ENCODE peak calls at places on chromosomes 4 and X, in seven cellular contexts. Y, O, Z, B, M, Q and J are unnamed samples.

GRCh38 chr4:133856736-133857355 is 344.7 kb downstream of the PABPC4L start:
- DNase-seq in Y (no peak), O (no peak), Z (peak), B (no peak), M (no peak), Q (no peak), J (no peak)

GRCh38 chr4:3712936-3713335 is 53.2 kb upstream of the ADRA2C start:
- DNase-seq in Y (no peak), O (no peak), Z (no peak), B (no peak), M (no peak), Q (no peak), J (no peak)

GRCh38 chr4:45317276-45317675 is 590.9 kb upstream of the GNPDA2 start:
- DNase-seq in Y (no peak), O (no peak), Z (no peak), B (peak), M (no peak), Q (no peak), J (no peak)

GRCh38 chrX:120452131-120452530 is 17.0 kb downstream of the LAMP2 start:
- DNase-seq in Y (peak), O (peak), Z (peak), B (peak), M (peak), Q (no peak), J (peak)

GRCh38 chr4:120071192-120071795 is 4.6 kb upstream of the MAD2L1 start:
- DNase-seq in Y (no peak), O (peak), Z (peak), B (peak), M (no peak), Q (peak), J (peak)

GRCh38 chr4:120688791-120689190 is 233.7 kb downstream of the PRDM5 start:
- DNase-seq in Y (no peak), O (no peak), Z (no peak), B (no peak), M (no peak), Q (no peak), J (no peak)

GRCh38 chr4:97493815-97494518 is 649.3 kb downstream of the STPG2 start:
- DNase-seq in Y (no peak), O (peak), Z (no peak), B (no peak), M (no peak), Q (no peak), J (no peak)

GRCh38 chr4:74886490-74886889 is 46.4 kb upstream of the PARM1 start:
- DNase-seq in Y (no peak), O (peak), Z (peak), B (peak), M (no peak), Q (peak), J (no peak)

GRCh38 chrX:69024931-69025330 is 140.3 kb downstream of the PJA1 start:
- DNase-seq in Y (peak), O (peak), Z (peak), B (peak), M (no peak), Q (peak), J (no peak)

GRCh38 chrX:45404206-45404605 is 203.5 kb upstream of the DIPK2B start:
- DNase-seq in Y (no peak), O (no peak), Z (no peak), B (no peak), M (no peak), Q (no peak), J (no peak)

GRCh38 chrX:110966839-110967238 is 129.2 kb upstream of the PAK3 start:
- DNase-seq in Y (no peak), O (no peak), Z (no peak), B (peak), M (no peak), Q (peak), J (no peak)

GRCh38 chr4:153759407-153760226 is at the start of gene RNF175:
- DNase-seq in Y (peak), O (peak), Z (no peak), B (no peak), M (peak), Q (no peak), J (no peak)

DNA sequence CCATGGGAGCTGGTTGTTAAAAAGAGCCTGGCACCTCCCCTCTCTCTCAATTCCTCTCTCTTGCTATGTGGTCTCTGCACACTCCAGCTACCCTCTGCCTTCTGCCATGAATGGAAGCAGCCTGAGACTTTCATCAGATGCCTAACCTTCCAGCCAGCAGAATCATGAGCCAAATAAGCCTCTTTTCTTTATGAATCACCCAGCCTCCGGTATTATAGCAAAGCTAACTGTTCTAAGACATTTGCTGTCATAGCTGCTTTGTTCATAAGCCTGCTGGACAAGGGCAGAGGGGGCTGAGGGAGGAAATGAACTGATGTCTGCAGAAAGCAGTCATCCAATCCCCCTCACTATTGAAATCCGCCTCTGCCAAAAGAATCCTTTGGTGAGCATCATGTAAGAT is 196.7 kb downstream of the ZNF330 start:
- DNase-seq in Y (no peak), O (no peak), Z (peak), B (no peak), M (no peak), Q (peak), J (no peak)
- H3K4ac ChIP-seq in Y (no peak), O (no peak), Z (peak), B (no peak), M (no peak), Q (no peak), J (no peak)

GRCh38 chrX:40245411-40246140 is 147.8 kb upstream of the BCOR start:
- DNase-seq in Y (no peak), O (no peak), Z (no peak), B (peak), M (no peak), Q (no peak), J (no peak)

GRCh38 chrX:40247382-40247781 is 149.6 kb upstream of the BCOR start:
- DNase-seq in Y (no peak), O (no peak), Z (no peak), B (no peak), M (no peak), Q (no peak), J (no peak)

GRCh38 chrX:40249582-40249981 is 151.8 kb upstream of the BCOR start:
- DNase-seq in Y (no peak), O (no peak), Z (no peak), B (no peak), M (no peak), Q (no peak), J (no peak)

GRCh38 chrX:40248822-40249221 is 151.1 kb upstream of the BCOR start:
- DNase-seq in Y (no peak), O (no peak), Z (no peak), B (no peak), M (no peak), Q (no peak), J (no peak)

GRCh38 chrX:40247848-40248622 is 150.3 kb upstream of the BCOR start:
- DNase-seq in Y (no peak), O (no peak), Z (no peak), B (no peak), M (no peak), Q (no peak), J (no peak)
- H4K8ac ChIP-seq in Y (no peak), O (no peak), Z (no peak), B (no peak), M (no peak), Q (no peak), J (no peak)

DNA sequence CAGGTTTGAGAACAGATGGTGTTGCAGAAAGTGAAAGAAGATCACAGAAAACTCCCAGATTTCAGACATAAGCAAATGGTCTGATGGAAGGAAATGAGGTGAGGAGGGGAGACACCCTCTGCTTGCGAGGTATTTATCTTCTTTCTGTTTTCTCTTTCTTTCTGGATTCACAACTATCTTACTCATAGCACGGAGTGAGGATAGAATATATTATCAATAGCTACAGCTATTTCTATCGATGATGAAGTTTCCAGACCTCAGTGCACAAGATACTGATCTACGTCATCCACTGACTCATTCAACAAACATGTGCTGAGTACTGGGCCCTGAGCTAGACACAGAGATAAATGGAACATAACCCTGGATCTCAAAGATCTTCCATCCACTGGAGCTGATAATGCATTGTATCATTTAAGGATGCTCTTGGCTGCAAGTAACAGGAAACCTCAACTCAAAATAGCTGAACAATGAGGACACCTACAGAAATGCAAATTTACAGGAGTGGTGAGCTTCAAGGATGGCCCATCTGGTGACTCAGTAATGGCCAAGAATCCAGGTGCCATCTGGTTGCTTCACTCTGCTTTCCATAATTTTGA is 21.2 kb downstream of the SLC2A9 start:
- DNase-seq in Y (no peak), O (no peak), Z (peak), B (no peak), M (no peak), Q (peak), J (no peak)
- H3K4ac ChIP-seq in Y (no peak), O (no peak), Z (no peak), B (no peak), M (no peak), Q (no peak), J (no peak)

GRCh38 chr4:111483375-111484169 is 661.7 kb upstream of the FAM241A start:
- DNase-seq in Y (no peak), O (no peak), Z (no peak), B (no peak), M (no peak), Q (no peak), J (no peak)
- H4K8ac ChIP-seq in Y (no peak), O (no peak), Z (no peak), B (no peak), M (no peak), Q (no peak), J (no peak)

DNA sequence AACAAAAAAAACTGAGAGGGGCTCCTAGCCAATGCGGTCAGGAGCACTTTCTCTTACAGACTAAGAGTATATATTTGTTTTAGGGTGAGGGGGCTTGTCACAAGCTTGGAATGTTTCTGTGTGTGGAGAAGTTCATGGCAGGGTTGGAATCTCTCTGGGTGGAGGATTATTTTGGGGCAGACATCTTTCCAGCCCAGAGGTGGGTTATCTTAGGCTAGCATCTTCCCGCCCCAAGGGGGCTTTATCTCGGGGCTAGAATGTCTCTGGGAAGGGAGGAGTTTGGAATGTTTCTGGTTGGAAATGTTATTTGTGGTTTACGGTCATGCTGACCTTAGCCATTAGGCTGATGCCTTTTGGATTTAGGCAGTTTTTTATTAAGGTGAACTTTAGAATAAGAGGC is 205.7 kb downstream of the RELL1 start:
- DNase-seq in Y (no peak), O (peak), Z (no peak), B (no peak), M (no peak), Q (peak), J (no peak)
- H3K4ac ChIP-seq in Y (no peak), O (no peak), Z (no peak), B (no peak), M (no peak), Q (no peak), J (no peak)

DNA sequence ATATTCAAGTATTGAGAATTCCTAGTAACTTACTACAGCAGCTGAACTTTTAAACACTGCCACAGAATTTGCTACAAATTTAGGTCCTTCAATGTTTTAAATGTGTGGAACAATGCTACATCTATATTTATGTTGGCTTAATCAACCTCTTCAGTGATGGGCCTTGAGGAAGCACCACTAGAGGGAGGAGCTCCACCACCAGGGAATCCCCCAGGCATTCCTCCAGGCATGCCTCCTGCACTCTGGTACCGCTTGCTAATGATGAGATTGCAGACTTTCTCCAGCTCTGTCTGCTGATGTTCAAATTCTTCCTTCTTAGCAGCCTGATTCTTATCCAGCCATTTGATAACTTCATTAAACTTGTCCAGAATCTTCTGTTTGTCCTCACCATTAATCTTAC is 190.8 kb downstream of the HTR2C start:
- DNase-seq in Y (peak), O (peak), Z (no peak), B (no peak), M (no peak), Q (no peak), J (no peak)
- H4K8ac ChIP-seq in Y (no peak), O (no peak), Z (no peak), B (no peak), M (no peak), Q (no peak), J (no peak)

GRCh38 chr4:82528868-82529267 is 32.9 kb downstream of the TMEM150C start:
- DNase-seq in Y (no peak), O (peak), Z (no peak), B (no peak), M (no peak), Q (no peak), J (no peak)
- H3K4ac ChIP-seq in Y (no peak), O (no peak), Z (no peak), B (no peak), M (no peak), Q (no peak), J (no peak)

GRCh38 chr4:107561481-107561880 is 158.6 kb downstream of the PAPSS1 start:
- DNase-seq in Y (no peak), O (peak), Z (no peak), B (peak), M (no peak), Q (peak), J (no peak)

GRCh38 chr4:107562306-107562705 is 157.7 kb downstream of the PAPSS1 start:
- DNase-seq in Y (no peak), O (no peak), Z (no peak), B (no peak), M (no peak), Q (no peak), J (no peak)

GRCh38 chr4:107559653-107560052 is 160.4 kb downstream of the PAPSS1 start:
- DNase-seq in Y (no peak), O (no peak), Z (no peak), B (no peak), M (no peak), Q (no peak), J (no peak)

GRCh38 chr4:107564326-107564725 is 155.7 kb downstream of the PAPSS1 start:
- DNase-seq in Y (no peak), O (peak), Z (no peak), B (peak), M (no peak), Q (no peak), J (peak)
- H4K8ac ChIP-seq in Y (no peak), O (no peak), Z (no peak), B (no peak), M (no peak), Q (no peak), J (no peak)

DNA sequence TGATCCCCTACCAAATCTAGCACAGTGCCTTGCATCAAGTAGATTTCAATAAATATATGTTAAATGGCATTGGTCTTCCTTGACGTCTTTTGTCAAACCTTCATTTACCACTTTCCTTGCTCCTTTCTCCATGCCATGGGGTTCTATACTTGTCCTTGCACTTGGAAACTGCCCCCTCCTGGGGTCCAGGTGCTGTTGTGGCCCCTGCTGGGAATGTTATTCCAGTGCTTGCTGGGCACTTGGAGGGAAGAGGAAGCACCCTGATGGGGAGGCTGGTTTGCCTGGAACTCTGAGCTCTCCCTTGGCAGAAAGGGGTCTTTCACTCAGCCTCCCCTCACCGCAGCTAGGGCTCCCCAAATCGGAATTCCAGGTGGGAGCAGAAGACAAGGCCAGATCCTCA is 18.9 kb downstream of the ZNF275 start:
- DNase-seq in Y (no peak), O (no peak), Z (no peak), B (no peak), M (no peak), Q (no peak), J (no peak)
- H3K4ac ChIP-seq in Y (no peak), O (no peak), Z (no peak), B (no peak), M (no peak), Q (no peak), J (no peak)